ENCODE peak calls at places on chromosomes 13 and 19, in nine cellular contexts. One of them, this sample, is unnamed.

GRCh38 chr13:33150146-33150545 is 133.9 kb downstream of the KL start:
- DNase-seq in M059J: no peak
- DNase-seq in stimulated activated CD4-positive, alpha-beta T cell treated with anti-CD3 and anti-CD28 coated beads, TNF-alpha, amount 100 ng/mL, for 24 hours: no peak
- DNase-seq in stimulated activated naive B cell treated with anti-CD40 and anti-IgM and Interleukin-4, amounts not matched to agents 10 μg/mL and 1 μg/mL and 100 μg/mL, for 72 hours: no peak
- DNase-seq in COR-L47: peak
- DNase-seq in pulmonary artery endothelial cell: no peak
- DNase-seq in substantia nigra: no peak
- DNase-seq in T-helper 2 cell: no peak
- DNase-seq in astrocyte of the spinal cord: peak
- DNase-seq in this sample: no peak

GRCh38 chr19:34220472-34221063 is 33.8 kb upstream of the GARRE1 start:
- DNase-seq in M059J: peak
- DNase-seq in stimulated activated CD4-positive, alpha-beta T cell treated with anti-CD3 and anti-CD28 coated beads, TNF-alpha, amount 100 ng/mL, for 24 hours: peak
- DNase-seq in stimulated activated naive B cell treated with anti-CD40 and anti-IgM and Interleukin-4, amounts not matched to agents 10 μg/mL and 1 μg/mL and 100 μg/mL, for 72 hours: peak
- DNase-seq in COR-L47: peak
- DNase-seq in pulmonary artery endothelial cell: peak
- DNase-seq in substantia nigra: no peak
- DNase-seq in T-helper 2 cell: peak
- DNase-seq in astrocyte of the spinal cord: peak
- DNase-seq in this sample: peak

GRCh38 chr19:14159059-14159458 is 22.7 kb upstream of the ASF1B start:
- DNase-seq in M059J: no peak
- DNase-seq in stimulated activated CD4-positive, alpha-beta T cell treated with anti-CD3 and anti-CD28 coated beads, TNF-alpha, amount 100 ng/mL, for 24 hours: no peak
- DNase-seq in stimulated activated naive B cell treated with anti-CD40 and anti-IgM and Interleukin-4, amounts not matched to agents 10 μg/mL and 1 μg/mL and 100 μg/mL, for 72 hours: no peak
- DNase-seq in COR-L47: no peak
- DNase-seq in pulmonary artery endothelial cell: no peak
- DNase-seq in substantia nigra: no peak
- DNase-seq in T-helper 2 cell: no peak
- DNase-seq in astrocyte of the spinal cord: no peak
- DNase-seq in this sample: no peak

GRCh38 chr13:27024062-27024461 is 147.5 kb downstream of the USP12 start:
- DNase-seq in M059J: no peak
- DNase-seq in stimulated activated CD4-positive, alpha-beta T cell treated with anti-CD3 and anti-CD28 coated beads, TNF-alpha, amount 100 ng/mL, for 24 hours: no peak
- DNase-seq in stimulated activated naive B cell treated with anti-CD40 and anti-IgM and Interleukin-4, amounts not matched to agents 10 μg/mL and 1 μg/mL and 100 μg/mL, for 72 hours: no peak
- DNase-seq in COR-L47: no peak
- DNase-seq in pulmonary artery endothelial cell: no peak
- DNase-seq in substantia nigra: no peak
- DNase-seq in T-helper 2 cell: no peak
- DNase-seq in astrocyte of the spinal cord: no peak
- DNase-seq in this sample: no peak

GRCh38 chr13:37460211-37460610 is 138.4 kb downstream of the POSTN start:
- DNase-seq in M059J: peak
- DNase-seq in stimulated activated CD4-positive, alpha-beta T cell treated with anti-CD3 and anti-CD28 coated beads, TNF-alpha, amount 100 ng/mL, for 24 hours: no peak
- DNase-seq in stimulated activated naive B cell treated with anti-CD40 and anti-IgM and Interleukin-4, amounts not matched to agents 10 μg/mL and 1 μg/mL and 100 μg/mL, for 72 hours: no peak
- DNase-seq in COR-L47: no peak
- DNase-seq in pulmonary artery endothelial cell: no peak
- DNase-seq in substantia nigra: no peak
- DNase-seq in T-helper 2 cell: no peak
- DNase-seq in astrocyte of the spinal cord: no peak
- DNase-seq in this sample: no peak

GRCh38 chr19:48696353-48697010 is 711 bp downstream of the FUT2 start:
- DNase-seq in M059J: no peak
- DNase-seq in stimulated activated CD4-positive, alpha-beta T cell treated with anti-CD3 and anti-CD28 coated beads, TNF-alpha, amount 100 ng/mL, for 24 hours: no peak
- DNase-seq in stimulated activated naive B cell treated with anti-CD40 and anti-IgM and Interleukin-4, amounts not matched to agents 10 μg/mL and 1 μg/mL and 100 μg/mL, for 72 hours: no peak
- DNase-seq in COR-L47: peak
- DNase-seq in pulmonary artery endothelial cell: no peak
- DNase-seq in substantia nigra: no peak
- DNase-seq in T-helper 2 cell: no peak
- DNase-seq in astrocyte of the spinal cord: no peak
- DNase-seq in this sample: no peak

GRCh38 chr13:26446751-26447150 is 110.7 kb upstream of the WASF3 start:
- DNase-seq in M059J: peak
- DNase-seq in stimulated activated CD4-positive, alpha-beta T cell treated with anti-CD3 and anti-CD28 coated beads, TNF-alpha, amount 100 ng/mL, for 24 hours: no peak
- DNase-seq in stimulated activated naive B cell treated with anti-CD40 and anti-IgM and Interleukin-4, amounts not matched to agents 10 μg/mL and 1 μg/mL and 100 μg/mL, for 72 hours: no peak
- DNase-seq in COR-L47: no peak
- DNase-seq in pulmonary artery endothelial cell: no peak
- DNase-seq in substantia nigra: no peak
- DNase-seq in T-helper 2 cell: no peak
- DNase-seq in astrocyte of the spinal cord: no peak
- DNase-seq in this sample: no peak

GRCh38 chr19:47363758-47364529 is 14.8 kb downstream of the DHX34 start:
- DNase-seq in M059J: peak
- DNase-seq in stimulated activated CD4-positive, alpha-beta T cell treated with anti-CD3 and anti-CD28 coated beads, TNF-alpha, amount 100 ng/mL, for 24 hours: no peak
- DNase-seq in stimulated activated naive B cell treated with anti-CD40 and anti-IgM and Interleukin-4, amounts not matched to agents 10 μg/mL and 1 μg/mL and 100 μg/mL, for 72 hours: no peak
- DNase-seq in COR-L47: no peak
- DNase-seq in pulmonary artery endothelial cell: peak
- DNase-seq in substantia nigra: no peak
- DNase-seq in T-helper 2 cell: no peak
- DNase-seq in astrocyte of the spinal cord: peak
- DNase-seq in this sample: no peak

GRCh38 chr19:46579286-46579944 is 21.7 kb upstream of the CALM3 start:
- DNase-seq in M059J: no peak
- DNase-seq in stimulated activated CD4-positive, alpha-beta T cell treated with anti-CD3 and anti-CD28 coated beads, TNF-alpha, amount 100 ng/mL, for 24 hours: peak
- DNase-seq in stimulated activated naive B cell treated with anti-CD40 and anti-IgM and Interleukin-4, amounts not matched to agents 10 μg/mL and 1 μg/mL and 100 μg/mL, for 72 hours: no peak
- DNase-seq in COR-L47: no peak
- DNase-seq in pulmonary artery endothelial cell: no peak
- DNase-seq in substantia nigra: no peak
- DNase-seq in T-helper 2 cell: peak
- DNase-seq in astrocyte of the spinal cord: no peak
- DNase-seq in this sample: peak

GRCh38 chr13:111516712-111517640 is 196.5 kb downstream of the TEX29 start:
- DNase-seq in M059J: no peak
- DNase-seq in stimulated activated CD4-positive, alpha-beta T cell treated with anti-CD3 and anti-CD28 coated beads, TNF-alpha, amount 100 ng/mL, for 24 hours: no peak
- DNase-seq in stimulated activated naive B cell treated with anti-CD40 and anti-IgM and Interleukin-4, amounts not matched to agents 10 μg/mL and 1 μg/mL and 100 μg/mL, for 72 hours: no peak
- DNase-seq in COR-L47: no peak
- DNase-seq in pulmonary artery endothelial cell: no peak
- DNase-seq in substantia nigra: no peak
- DNase-seq in T-helper 2 cell: no peak
- DNase-seq in astrocyte of the spinal cord: no peak
- DNase-seq in this sample: peak